ENCODE peak calls at places on chromosomes 3 and 15, in six cellular contexts. B, C, X, Y, P and K are unnamed samples.

GRCh38 chr3:169992781-169993180 is 26.2 kb downstream of the SEC62 start:
- DNase-seq in Y (no peak), X (no peak), B (no peak), C (no peak), P (no peak), K (no peak)

GRCh38 chr3:104102386-104102785 is 1264.3 kb upstream of the ALCAM start:
- DNase-seq in Y (no peak), B (no peak), P (no peak), C (no peak), X (no peak), K (no peak)

GRCh38 chr3:65052101-65052500 is 364.3 kb upstream of the ADAMTS9 start:
- DNase-seq in P (no peak), C (no peak), Y (no peak), B (no peak), X (no peak), K (no peak)

GRCh38 chr15:100879046-100879445 is 585 bp upstream of the ALDH1A3 start:
- DNase-seq in Y (no peak), C (no peak), B (no peak), P (peak), X (no peak), K (no peak)

GRCh38 chr15:90918835-90919234 is 13.5 kb downstream of the HDDC3 start:
- DNase-seq in X (no peak), Y (no peak), C (no peak), P (no peak), B (no peak), K (no peak)

GRCh38 chr3:111392911-111393351 is 149.1 kb upstream of the CD96 start:
- DNase-seq in P (no peak), X (no peak), Y (no peak), B (no peak), C (no peak), K (no peak)

GRCh38 chr3:45884368-45885201 is 1.8 kb upstream of the CCR9 start:
- DNase-seq in X (no peak), Y (no peak), P (no peak), B (no peak), C (no peak), K (no peak)

GRCh38 chr3:177427096-177427495 is 229.8 kb upstream of the TBL1XR1 start:
- DNase-seq in P (no peak), C (no peak), X (no peak), Y (no peak), B (no peak), K (no peak)

GRCh38 chr3:157071744-157072525 is 88.0 kb downstream of the CCNL1 start:
- DNase-seq in Y (no peak), P (no peak), B (no peak), C (no peak), X (no peak), K (no peak)

GRCh38 chr3:150078983-150079739 is 108.5 kb upstream of the PFN2 start:
- DNase-seq in X (no peak), B (peak), P (peak), Y (no peak), C (no peak), K (no peak)

GRCh38 chr3:126570103-126570541 is 11.4 kb upstream of the C3orf22 start:
- DNase-seq in Y (no peak), B (no peak), C (no peak), X (no peak), P (no peak), K (no peak)

GRCh38 chr3:156161172-156161571 is 40.8 kb downstream of the KCNAB1 start:
- DNase-seq in C (no peak), P (no peak), Y (no peak), B (no peak), X (no peak), K (no peak)

GRCh38 chr3:115806501-115806900 is 183.2 kb downstream of the GAP43 start:
- DNase-seq in P (no peak), X (no peak), B (no peak), C (no peak), Y (no peak), K (no peak)

GRCh38 chr3:176354843-176355242 is 842.4 kb downstream of the TBL1XR1 start:
- DNase-seq in B (no peak), Y (no peak), P (peak), X (no peak), C (no peak), K (no peak)

GRCh38 chr3:99607151-99607550 is 31.2 kb upstream of the COL8A1 start:
- DNase-seq in P (no peak), X (no peak), Y (no peak), C (no peak), B (no peak), K (no peak)

GRCh38 chr3:109729111-109729510 is 391.8 kb upstream of the DPPA4 start:
- DNase-seq in Y (no peak), X (no peak), P (no peak), B (no peak), C (no peak), K (no peak)

GRCh38 chr3:154131850-154132249 is 10.7 kb downstream of the ARHGEF26 start:
- DNase-seq in B (no peak), X (no peak), C (no peak), Y (no peak), P (no peak), K (no peak)

GRCh38 chr3:186237915-186238314 is 124.1 kb downstream of the DGKG start:
- DNase-seq in B (no peak), X (no peak), Y (no peak), P (no peak), C (no peak), K (no peak)

GRCh38 chr3:45092132-45093031 is 53.8 kb downstream of the CDCP1 start:
- DNase-seq in P (no peak), X (no peak), Y (no peak), C (peak), B (no peak), K (peak)

GRCh38 chr15:54026891-54027290 is 48.6 kb downstream of the UNC13C start:
- DNase-seq in P (no peak), C (no peak), X (no peak), Y (no peak), B (no peak), K (no peak)

GRCh38 chr3:47418167-47419082 is 37.6 kb downstream of the PTPN23 start:
- DNase-seq in Y (no peak), B (no peak), X (no peak), P (peak), C (no peak), K (no peak)

GRCh38 chr3:141070727-141071357 is 19.7 kb downstream of the SPSB4 start:
- DNase-seq in C (no peak), P (peak), X (peak), Y (no peak), B (peak), K (no peak)

GRCh38 chr15:57866149-57866736 is 159.7 kb downstream of the POLR2M start:
- DNase-seq in C (peak), X (no peak), Y (peak), P (peak), B (no peak), K (peak)

GRCh38 chr3:12472796-12473195 is 11.5 kb upstream of the TSEN2 start:
- DNase-seq in X (peak), B (peak), C (no peak), P (no peak), Y (no peak), K (no peak)

GRCh38 chr3:51269466-51269865 is 115.6 kb upstream of the MANF start:
- DNase-seq in Y (no peak), C (no peak), B (no peak), X (no peak), P (no peak), K (no peak)

GRCh38 chr3:65483475-65483874 is 555.2 kb downstream of the MAGI1 start:
- DNase-seq in P (no peak), C (no peak), B (peak), X (no peak), Y (peak), K (peak)

GRCh38 chr3:161305095-161305991 is 66.0 kb downstream of the SPTSSB start:
- DNase-seq in Y (no peak), B (no peak), P (peak), C (peak), X (no peak), K (no peak)

GRCh38 chr3:189967254-189967865 is 153.3 kb downstream of the P3H2 start:
- DNase-seq in X (no peak), B (no peak), Y (no peak), P (peak), C (peak), K (no peak)

GRCh38 chr3:195312714-195313113 is 41.8 kb upstream of the XXYLT1 start:
- DNase-seq in B (no peak), P (no peak), C (no peak), X (no peak), Y (no peak), K (no peak)

GRCh38 chr3:45690331-45691035 is 1.3 kb downstream of the SACM1L start:
- DNase-seq in X (no peak), Y (no peak), C (no peak), B (no peak), P (peak), K (no peak)

GRCh38 chr3:186070996-186071395 is 37.9 kb downstream of the ETV5 start:
- DNase-seq in X (no peak), P (no peak), Y (no peak), C (no peak), B (no peak), K (no peak)

GRCh38 chr3:37480003-37480402 is 305.6 kb upstream of the LRRFIP2 start:
- DNase-seq in P (peak), C (no peak), Y (no peak), B (peak), X (no peak), K (no peak)

GRCh38 chr3:16187213-16187790 is 12.8 kb downstream of the GALNT15 start:
- DNase-seq in P (no peak), Y (no peak), C (no peak), X (no peak), B (no peak), K (no peak)

GRCh38 chr3:101038880-101039279 is 45.7 kb upstream of the ABI3BP start:
- DNase-seq in P (no peak), B (no peak), Y (no peak), X (no peak), C (no peak), K (no peak)

GRCh38 chr15:65312400-65312916 is 8.0 kb downstream of the RNU5B-1 start:
- DNase-seq in X (no peak), C (peak), B (no peak), Y (no peak), P (peak), K (no peak)

GRCh38 chr15:60592386-60593339 is 113.7 kb upstream of the ICE2 start:
- DNase-seq in P (peak), B (peak), C (peak), X (peak), Y (peak), K (peak)

GRCh38 chr3:169822091-169822490 is 9.4 kb upstream of the LRRC34 start:
- DNase-seq in C (no peak), Y (no peak), B (no peak), X (no peak), P (no peak), K (no peak)

GRCh38 chr3:67737911-67738865 is 83.8 kb upstream of the SUCLG2 start:
- DNase-seq in B (no peak), Y (no peak), P (no peak), X (no peak), C (no peak), K (no peak)

GRCh38 chr3:67739851-67740250 is 85.4 kb upstream of the SUCLG2 start:
- DNase-seq in B (no peak), Y (no peak), C (no peak), P (no peak), X (no peak), K (no peak)

GRCh38 chr3:67733269-67733950 is 79.0 kb upstream of the SUCLG2 start:
- DNase-seq in P (no peak), C (no peak), X (no peak), Y (no peak), B (no peak), K (no peak)

DNA sequence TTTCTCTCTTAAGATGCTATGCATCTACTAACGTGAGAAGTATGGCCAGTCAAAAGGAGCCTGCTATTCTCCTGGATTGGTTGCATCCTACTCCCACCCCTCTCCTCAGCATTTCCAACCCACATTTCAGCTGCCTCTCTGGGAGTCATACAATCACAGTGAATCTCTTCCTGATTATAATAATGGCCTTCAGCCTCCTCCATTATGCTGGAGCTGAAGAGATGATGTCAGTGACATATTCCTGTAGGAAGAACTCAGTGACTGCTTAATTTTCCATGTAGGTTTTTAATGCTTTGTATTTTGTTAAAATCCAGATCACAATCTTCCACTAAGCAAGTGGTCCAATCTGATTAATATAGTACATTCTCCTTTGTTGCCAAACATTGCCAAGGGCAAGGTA is 82.7 kb upstream of the SUCLG2 start:
- DNase-seq in P (peak), C (no peak), B (no peak), Y (no peak), X (no peak), K (no peak)
- TF ChIP-seq EP300 in P (no peak), C (no peak), B (no peak), Y (no peak), X (no peak), K (no peak)

GRCh38 chr3:98593046-98593936 is at the start of gene CPOX:
- DNase-seq in X (peak), C (peak), P (peak), B (peak), Y (peak), K (peak)
- TF ChIP-seq CTCF in X (no peak), C (no peak), P (no peak), B (no peak), Y (no peak), K (no peak)

DNA sequence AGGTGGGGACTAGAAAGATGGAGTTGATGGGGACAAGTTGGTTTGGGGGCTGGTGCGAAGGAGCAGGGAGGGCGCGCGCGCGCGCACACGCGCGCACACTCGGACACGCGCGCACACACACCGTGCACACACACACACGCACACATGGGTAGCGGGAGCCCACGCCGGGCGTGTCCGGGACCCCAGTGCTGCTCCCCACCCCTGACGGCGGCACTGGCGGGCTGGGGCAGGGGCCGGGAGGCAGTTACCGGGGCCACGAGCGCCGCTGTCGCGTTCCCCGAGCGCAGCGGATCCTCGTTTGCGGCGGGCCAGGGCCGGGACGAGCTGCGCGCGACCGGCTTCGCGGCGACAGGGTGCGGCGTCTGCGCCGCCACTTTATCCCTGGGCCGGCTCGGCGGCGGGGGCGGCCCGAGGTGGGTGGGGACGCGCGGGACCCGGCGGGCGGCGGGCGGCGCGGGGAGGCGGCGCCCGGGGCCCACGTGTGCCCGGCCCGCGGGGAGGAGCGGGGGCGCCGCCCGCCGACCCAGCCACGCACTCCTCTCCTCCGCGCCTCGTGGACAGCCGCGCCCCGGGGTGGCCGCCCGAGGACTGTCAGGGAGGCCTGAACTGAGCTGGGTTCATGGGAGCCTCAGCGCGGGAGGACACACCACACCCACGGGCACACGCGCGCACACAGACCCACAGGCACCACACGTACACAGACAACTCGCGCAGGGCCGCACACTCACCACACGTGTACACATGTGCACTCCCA is 698 bp upstream of the MGLL start:
- DNase-seq in X (no peak), P (peak), Y (peak), C (peak), B (peak), K (peak)
- TF ChIP-seq POLR2AphosphoS5 in X (no peak), P (no peak), Y (no peak), C (no peak), B (peak), K (no peak)

GRCh38 chr15:78921940-78922339 is 22.9 kb downstream of the CTSH start:
- DNase-seq in C (no peak), B (no peak), P (no peak), X (no peak), Y (no peak), K (no peak)

GRCh38 chr15:78921517-78921916 is 23.3 kb downstream of the CTSH start:
- DNase-seq in C (no peak), B (no peak), X (no peak), Y (no peak), P (no peak), K (no peak)

GRCh38 chr15:78923480-78924360 is 21.1 kb downstream of the CTSH start:
- DNase-seq in B (no peak), Y (no peak), X (no peak), P (no peak), C (no peak), K (no peak)

GRCh38 chr15:78925076-78925624 is 19.7 kb downstream of the CTSH start:
- DNase-seq in Y (no peak), X (no peak), P (no peak), C (no peak), B (no peak), K (no peak)

DNA sequence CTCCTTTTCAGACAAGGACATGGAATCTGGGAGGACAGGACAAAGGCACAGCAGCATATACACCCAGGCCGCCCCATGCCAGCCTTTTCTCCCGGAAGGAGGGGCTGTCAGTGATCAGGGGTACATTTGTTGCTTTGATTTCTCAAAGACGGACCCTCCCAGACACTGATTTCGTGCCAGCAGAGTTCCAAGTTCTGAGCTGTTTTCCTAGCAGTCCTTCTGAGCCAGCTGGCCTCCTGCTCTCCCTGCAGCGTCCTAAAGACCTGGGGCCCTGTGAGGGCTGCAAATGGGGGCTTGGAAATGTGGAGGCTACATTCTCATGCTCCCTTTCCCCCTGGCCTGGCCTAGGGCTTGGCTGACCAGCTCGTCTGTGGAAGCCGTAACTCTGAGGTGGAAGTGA is 22.3 kb downstream of the CTSH start:
- DNase-seq in B (no peak), X (no peak), Y (no peak), P (no peak), C (no peak), K (no peak)
- TF ChIP-seq EP300 in B (no peak), X (no peak), Y (no peak), P (no peak), C (no peak), K (no peak)